ENCODE peak calls at places on chromosome 3, in four cellular contexts. G is activated gamma-delta T cell treated with Interleukin-2 at 50 U/mL for 16 hours, C is NCI-H1417, O is amygdala. N is an unnamed sample.
A peak's percentile ranks its signal among the peaks of the same experiment; 100 is the strongest.

GRCh38 chr3:60742606-60743145 is 508.6 kb downstream of the FHIT start:
- DNase-seq in G (no peak), C (no peak), O (no peak), N (no peak)

GRCh38 chr3:47318921-47319320 is 36.2 kb downstream of the KLHL18 start:
- DNase-seq in G (no peak), C (no peak), O (no peak), N (no peak)

GRCh38 chr3:24477090-24477656 is 17.5 kb downstream of the THRB start:
- DNase-seq in G (no peak), C (no peak), O (no peak), N (no peak)

GRCh38 chr3:57729339-57730039 is 26.6 kb upstream of the SLMAP start:
- DNase-seq in G (no peak), C (no peak), O (no peak), N (no peak)

GRCh38 chr3:31481697-31482096 is 51.0 kb upstream of the STT3B start:
- DNase-seq in G (no peak), C (no peak), O (no peak), N (no peak)

GRCh38 chr3:107973152-107973551 is 117.7 kb downstream of the CD47 start:
- DNase-seq in G (no peak), C (no peak), O (no peak), N (no peak)

GRCh38 chr3:183013074-183013473 is 32.7 kb upstream of the DCUN1D1 start:
- DNase-seq in G (no peak), C (no peak), O (no peak), N (no peak)

GRCh38 chr3:64360261-64360660 is 135.0 kb upstream of the PRICKLE2 start:
- DNase-seq in G (no peak), C (no peak), O (no peak), N (no peak)

GRCh38 chr3:8663177-8664061 is 18.8 kb upstream of the SSUH2 start:
- DNase-seq in G (no peak), C (peak; percentile 68), O (peak; percentile 33), N (peak; percentile 50)

GRCh38 chr3:12869025-12869695 is 27.8 kb upstream of the RPL32 start:
- DNase-seq in G (peak; percentile 11), C (peak; percentile 15), O (peak; percentile 6), N (no peak)

GRCh38 chr3:54197509-54197908 is 75.2 kb downstream of the CACNA2D3 start:
- DNase-seq in G (no peak), C (no peak), O (no peak), N (no peak)

GRCh38 chr3:113245775-113246174 is 34.4 kb downstream of the BOC start:
- DNase-seq in G (no peak), C (no peak), O (no peak), N (no peak)

GRCh38 chr3:52704611-52705437 is 767 bp downstream of the GLT8D1 start:
- DNase-seq in G (no peak), C (no peak), O (no peak), N (peak; percentile 40)

GRCh38 chr3:176992565-176992964 is 204.7 kb downstream of the TBL1XR1 start:
- DNase-seq in G (no peak), C (peak; percentile 10), O (no peak), N (no peak)

GRCh38 chr3:31880020-31880419 is 101.0 kb downstream of the OSBPL10 start:
- DNase-seq in G (no peak), C (no peak), O (no peak), N (no peak)

GRCh38 chr3:55191911-55192787 is 264.3 kb upstream of the LRTM1 start:
- DNase-seq in G (no peak), C (no peak), O (no peak), N (no peak)

GRCh38 chr3:196694202-196694638 is 17.8 kb downstream of the CEP19 start:
- DNase-seq in G (no peak), C (no peak), O (no peak), N (no peak)

GRCh38 chr3:185712337-185712736 is 112.5 kb downstream of the IGF2BP2 start:
- DNase-seq in G (no peak), C (no peak), O (no peak), N (no peak)